ENCODE peak calls at places on chromosomes 6 and 20, in eight cellular contexts. K is HCT116; D is CD8-positive, alpha-beta memory T cell; W is glutamatergic neuron; A is activated naive CD4-positive, alpha-beta T cell treated with anti-CD3 and anti-CD28 coated beads, Interleukin-2, amount 50 U/mL, for 16 hours; B is fibroblast of lung; L is naive thymus-derived CD4-positive, alpha-beta T cell; Z is HFFc6. X is an unnamed sample.

GRCh38 chr20:49230575-49231211 is 11.5 kb downstream of the DDX27 start:
- DNase-seq in K (no peak), D (no peak), W (peak), A (no peak), B (no peak), L (no peak), Z (no peak), X (no peak)

GRCh38 chr6:109373762-109374161 is 8.5 kb downstream of the CD164 start:
- DNase-seq in K (no peak), D (no peak), W (no peak), A (peak), B (no peak), L (no peak), Z (no peak), X (no peak)

GRCh38 chr20:57905448-57905847 is 195.6 kb upstream of the PMEPA1 start:
- DNase-seq in K (no peak), D (no peak), W (no peak), A (no peak), B (no peak), L (no peak), Z (no peak), X (no peak)

GRCh38 chr20:1854246-1854645 is 41.0 kb upstream of the SIRPA start:
- DNase-seq in K (no peak), D (no peak), W (no peak), A (no peak), B (no peak), L (no peak), Z (no peak), X (no peak)

GRCh38 chr6:41367700-41368099 is 32.3 kb downstream of the NCR2 start:
- DNase-seq in K (peak), D (no peak), W (peak), A (no peak), B (peak), L (no peak), Z (peak), X (peak)

GRCh38 chr6:149840345-149841075 is 23.6 kb downstream of the LRP11 start:
- DNase-seq in K (peak), D (no peak), W (no peak), A (peak), B (peak), L (peak), Z (peak), X (peak)

GRCh38 chr6:20096506-20096905 is 115.8 kb downstream of the MBOAT1 start:
- DNase-seq in K (no peak), D (no peak), W (no peak), A (no peak), B (no peak), L (no peak), Z (no peak), X (no peak)

GRCh38 chr20:63553933-63554290 is at the start of gene FNDC11:
- DNase-seq in K (no peak), D (peak), W (peak), A (peak), B (no peak), L (no peak), Z (no peak), X (peak)

GRCh38 chr6:17653198-17653881 is 53.2 kb downstream of the FAM8A1 start:
- DNase-seq in K (no peak), D (no peak), W (no peak), A (no peak), B (no peak), L (no peak), Z (no peak), X (no peak)

GRCh38 chr20:64238115-64238825 is 17.3 kb upstream of the PCMTD2 start:
- DNase-seq in K (no peak), D (no peak), W (peak), A (no peak), B (no peak), L (no peak), Z (no peak), X (no peak)

GRCh38 chr6:87639373-87639772 is 49.4 kb downstream of the ORC3 start:
- DNase-seq in K (no peak), D (no peak), W (no peak), A (no peak), B (no peak), L (no peak), Z (no peak), X (no peak)

GRCh38 chr20:37389241-37389747 is 43.4 kb downstream of the SRC start:
- DNase-seq in K (no peak), D (no peak), W (no peak), A (no peak), B (no peak), L (no peak), Z (no peak), X (no peak)

GRCh38 chr20:31764641-31765305 is 25.7 kb downstream of the TPX2 start:
- DNase-seq in K (no peak), D (no peak), W (no peak), A (no peak), B (peak), L (no peak), Z (peak), X (no peak)

GRCh38 chr6:54892831-54893230 is 46.3 kb downstream of the FAM83B start:
- DNase-seq in K (peak), D (no peak), W (no peak), A (no peak), B (peak), L (no peak), Z (peak), X (no peak)

GRCh38 chr20:45157977-45158376 is 16.7 kb upstream of the PI3 start:
- DNase-seq in K (peak), D (no peak), W (no peak), A (no peak), B (peak), L (no peak), Z (peak), X (no peak)

GRCh38 chr6:99425647-99426453 is 742 bp upstream of the PNISR start:
- DNase-seq in K (peak), D (peak), W (peak), A (peak), B (peak), L (no peak), Z (peak), X (peak)

GRCh38 chr6:148342146-148343027 is at the start of gene SASH1:
- DNase-seq in K (peak), D (no peak), W (peak), A (peak), B (peak), L (no peak), Z (peak), X (peak)

GRCh38 chr6:159886270-159886669 is 4.5 kb upstream of the MAS1 start:
- DNase-seq in K (no peak), D (no peak), W (no peak), A (no peak), B (no peak), L (no peak), Z (no peak), X (no peak)

GRCh38 chr20:40255368-40255767 is 433.7 kb downstream of the MAFB start:
- DNase-seq in K (no peak), D (no peak), W (no peak), A (no peak), B (no peak), L (no peak), Z (no peak), X (no peak)

GRCh38 chr6:23013776-23014175 is 444.4 kb downstream of the HDGFL1 start:
- DNase-seq in K (no peak), D (no peak), W (no peak), A (no peak), B (peak), L (no peak), Z (no peak), X (no peak)

GRCh38 chr6:45487645-45488044 is 109.9 kb upstream of the SUPT3H start:
- DNase-seq in K (no peak), D (no peak), W (no peak), A (no peak), B (no peak), L (no peak), Z (no peak), X (no peak)

X was measured in endothelial cell.